ENCODE peak calls at places on chromosomes 7 and 10, in five cellular contexts. One of them, this sample, is unnamed.

GRCh38 chr7:132029369-132030160 is 473.1 kb upstream of the PODXL start:
- DNase-seq in brain microvascular endothelial cell: no peak
- DNase-seq in WERI-Rb-1: no peak
- DNase-seq in mammary epithelial cell: peak; percentile 43
- DNase-seq in upper lobe of left lung: no peak
- DNase-seq in this sample: no peak

GRCh38 chr10:100878291-100878910 is 34.4 kb upstream of the SLF2 start:
- DNase-seq in brain microvascular endothelial cell: peak; percentile 71
- DNase-seq in WERI-Rb-1: peak; percentile 75
- DNase-seq in mammary epithelial cell: peak; percentile 46
- DNase-seq in upper lobe of left lung: no peak
- DNase-seq in this sample: peak; percentile 48

GRCh38 chr7:75993689-75994387 is 557 bp downstream of the TMEM120A start:
- DNase-seq in brain microvascular endothelial cell: peak; percentile 24
- DNase-seq in WERI-Rb-1: peak; percentile 51
- DNase-seq in mammary epithelial cell: peak; percentile 20
- DNase-seq in upper lobe of left lung: peak; percentile 90
- DNase-seq in this sample: no peak

GRCh38 chr10:62264702-62265436 is 3.8 kb downstream of the RTKN2 start:
- DNase-seq in brain microvascular endothelial cell: peak; percentile 86
- DNase-seq in WERI-Rb-1: no peak
- DNase-seq in mammary epithelial cell: peak; percentile 95
- DNase-seq in upper lobe of left lung: no peak
- DNase-seq in this sample: peak; percentile 95

GRCh38 chr7:86784765-86785164 is 141.1 kb downstream of the GRM3 start:
- DNase-seq in brain microvascular endothelial cell: no peak
- DNase-seq in WERI-Rb-1: no peak
- DNase-seq in mammary epithelial cell: no peak
- DNase-seq in upper lobe of left lung: no peak
- DNase-seq in this sample: no peak

GRCh38 chr10:10233256-10233655 is 784.4 kb upstream of the CELF2 start:
- DNase-seq in brain microvascular endothelial cell: no peak
- DNase-seq in WERI-Rb-1: no peak
- DNase-seq in mammary epithelial cell: no peak
- DNase-seq in upper lobe of left lung: no peak
- DNase-seq in this sample: no peak

GRCh38 chr10:45495438-45496152 is 121.6 kb downstream of the ALOX5 start:
- DNase-seq in brain microvascular endothelial cell: no peak
- DNase-seq in WERI-Rb-1: no peak
- DNase-seq in mammary epithelial cell: peak; percentile 32
- DNase-seq in upper lobe of left lung: no peak
- DNase-seq in this sample: no peak

GRCh38 chr7:69162931-69163330 is 435.3 kb upstream of the AUTS2 start:
- DNase-seq in brain microvascular endothelial cell: no peak
- DNase-seq in WERI-Rb-1: no peak
- DNase-seq in mammary epithelial cell: no peak
- DNase-seq in upper lobe of left lung: no peak
- DNase-seq in this sample: no peak

GRCh38 chr7:47180268-47180826 is 401.6 kb downstream of the TNS3 start:
- DNase-seq in brain microvascular endothelial cell: peak; percentile 72
- DNase-seq in WERI-Rb-1: peak; percentile 50
- DNase-seq in mammary epithelial cell: peak; percentile 29
- DNase-seq in upper lobe of left lung: no peak
- DNase-seq in this sample: peak; percentile 36

GRCh38 chr10:5461201-5461585 is 38.2 kb downstream of the CALML5 start:
- DNase-seq in brain microvascular endothelial cell: no peak
- DNase-seq in WERI-Rb-1: no peak
- DNase-seq in mammary epithelial cell: no peak
- DNase-seq in upper lobe of left lung: no peak
- DNase-seq in this sample: no peak

GRCh38 chr10:58963723-58964124 is 212.7 kb upstream of the PHYHIPL start:
- DNase-seq in brain microvascular endothelial cell: no peak
- DNase-seq in WERI-Rb-1: no peak
- DNase-seq in mammary epithelial cell: no peak
- DNase-seq in upper lobe of left lung: peak; percentile 2
- DNase-seq in this sample: no peak

GRCh38 chr10:74863508-74863907 is 37.1 kb downstream of the KAT6B start:
- DNase-seq in brain microvascular endothelial cell: no peak
- DNase-seq in WERI-Rb-1: no peak
- DNase-seq in mammary epithelial cell: peak; percentile 34
- DNase-seq in upper lobe of left lung: no peak
- DNase-seq in this sample: no peak

GRCh38 chr7:156064921-156065386 is 252.7 kb upstream of the SHH start:
- DNase-seq in brain microvascular endothelial cell: peak; percentile 16
- DNase-seq in WERI-Rb-1: no peak
- DNase-seq in mammary epithelial cell: peak; percentile 29
- DNase-seq in upper lobe of left lung: no peak
- DNase-seq in this sample: peak; percentile 48

GRCh38 chr10:103847346-103847745 is 8.0 kb downstream of the SH3PXD2A start:
- DNase-seq in brain microvascular endothelial cell: no peak
- DNase-seq in WERI-Rb-1: no peak
- DNase-seq in mammary epithelial cell: no peak
- DNase-seq in upper lobe of left lung: no peak
- DNase-seq in this sample: no peak

GRCh38 chr7:132575987-132576722 is at the start of gene PLXNA4:
- DNase-seq in brain microvascular endothelial cell: no peak
- DNase-seq in WERI-Rb-1: no peak
- DNase-seq in mammary epithelial cell: no peak
- DNase-seq in upper lobe of left lung: peak; percentile 82
- DNase-seq in this sample: no peak

GRCh38 chr7:77197135-77197534 is 2.5 kb downstream of the FGL2 start:
- DNase-seq in brain microvascular endothelial cell: no peak
- DNase-seq in WERI-Rb-1: no peak
- DNase-seq in mammary epithelial cell: no peak
- DNase-seq in upper lobe of left lung: no peak
- DNase-seq in this sample: no peak

GRCh38 chr10:122123186-122123585 is 134.2 kb downstream of the TACC2 start:
- DNase-seq in brain microvascular endothelial cell: no peak
- DNase-seq in WERI-Rb-1: no peak
- DNase-seq in mammary epithelial cell: no peak
- DNase-seq in upper lobe of left lung: no peak
- DNase-seq in this sample: no peak

GRCh38 chr7:102456327-102456726 is 8.3 kb downstream of the ALKBH4 start:
- DNase-seq in brain microvascular endothelial cell: no peak
- DNase-seq in WERI-Rb-1: no peak
- DNase-seq in mammary epithelial cell: no peak
- DNase-seq in upper lobe of left lung: no peak
- DNase-seq in this sample: no peak

GRCh38 chr7:106737202-106737562 is 76.2 kb upstream of the CCDC71L start:
- DNase-seq in brain microvascular endothelial cell: peak; percentile 20
- DNase-seq in WERI-Rb-1: no peak
- DNase-seq in mammary epithelial cell: peak; percentile 43
- DNase-seq in upper lobe of left lung: no peak
- DNase-seq in this sample: no peak

GRCh38 chr7:92427193-92427592 is 20.1 kb upstream of the GATAD1 start:
- DNase-seq in brain microvascular endothelial cell: no peak
- DNase-seq in WERI-Rb-1: no peak
- DNase-seq in mammary epithelial cell: no peak
- DNase-seq in upper lobe of left lung: no peak
- DNase-seq in this sample: no peak

GRCh38 chr10:22911889-22912762 is 15.7 kb upstream of the ARMC3 start:
- DNase-seq in brain microvascular endothelial cell: peak; percentile 17
- DNase-seq in WERI-Rb-1: no peak
- DNase-seq in mammary epithelial cell: no peak
- DNase-seq in upper lobe of left lung: no peak
- DNase-seq in this sample: no peak

GRCh38 chr7:55093674-55094073 is 74.9 kb downstream of the EGFR start:
- DNase-seq in brain microvascular endothelial cell: no peak
- DNase-seq in WERI-Rb-1: no peak
- DNase-seq in mammary epithelial cell: no peak
- DNase-seq in upper lobe of left lung: no peak
- DNase-seq in this sample: no peak

GRCh38 chr10:49397036-49397999 is 1.4 kb upstream of the DRGX start:
- DNase-seq in brain microvascular endothelial cell: no peak
- DNase-seq in WERI-Rb-1: no peak
- DNase-seq in mammary epithelial cell: no peak
- DNase-seq in upper lobe of left lung: peak; percentile 70
- DNase-seq in this sample: no peak
- H3K4me3 ChIP-seq in brain microvascular endothelial cell: no peak overlapping the region
- H3K4me3 ChIP-seq in WERI-Rb-1: peak overlapping the region; percentile 41
- H3K4me3 ChIP-seq in mammary epithelial cell: no peak overlapping the region
- H3K4me3 ChIP-seq in upper lobe of left lung: no peak overlapping the region
- H3K4me3 ChIP-seq in this sample: no peak overlapping the region

DNA sequence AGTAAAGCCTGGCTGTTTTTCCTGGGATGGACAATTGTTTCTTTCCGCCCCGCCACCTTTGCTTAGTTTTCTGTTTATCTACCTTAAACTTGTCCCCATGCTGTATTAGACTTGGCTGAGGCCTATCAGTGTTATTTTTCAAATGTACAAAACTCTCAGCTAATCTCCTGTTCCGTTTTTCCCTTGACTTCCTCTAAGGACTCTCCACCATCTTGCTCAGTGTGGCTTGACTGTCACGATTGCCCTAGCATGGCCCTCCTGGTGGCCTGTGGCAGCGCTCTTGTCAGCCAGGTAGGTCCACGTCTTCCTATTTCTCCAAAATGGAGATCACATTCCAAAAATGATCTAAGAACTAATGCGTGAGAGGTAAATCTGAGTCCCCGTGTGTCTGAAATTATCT is 36.7 kb downstream of the BAIAP2L1 start:
- DNase-seq in brain microvascular endothelial cell: no peak
- DNase-seq in WERI-Rb-1: no peak
- DNase-seq in mammary epithelial cell: no peak
- DNase-seq in upper lobe of left lung: no peak
- DNase-seq in this sample: no peak
- H3K4me3 ChIP-seq in brain microvascular endothelial cell: no peak overlapping the region
- H3K4me3 ChIP-seq in WERI-Rb-1: no peak overlapping the region
- H3K4me3 ChIP-seq in mammary epithelial cell: no peak overlapping the region
- H3K4me3 ChIP-seq in upper lobe of left lung: no peak overlapping the region
- H3K4me3 ChIP-seq in this sample: no peak overlapping the region

DNA sequence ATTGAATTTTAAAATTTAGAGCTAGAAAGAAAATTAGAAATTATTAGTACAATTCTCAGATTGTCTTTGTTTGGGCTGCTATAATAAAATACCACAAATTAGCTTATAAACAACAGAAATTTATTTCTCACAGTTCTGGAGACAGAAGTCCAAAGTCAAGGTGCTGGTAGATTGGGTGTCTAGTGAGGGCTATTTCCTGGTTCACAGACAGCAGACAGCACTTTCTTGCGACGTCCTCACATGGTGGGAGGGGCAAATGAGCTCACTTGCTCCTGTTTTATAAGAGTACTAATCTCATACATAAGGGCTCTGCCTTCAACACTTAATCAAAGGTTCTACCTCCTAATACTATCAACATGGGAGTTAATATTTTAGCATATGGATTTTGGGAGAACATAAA is 134.1 kb downstream of the MDFIC start:
- DNase-seq in brain microvascular endothelial cell: no peak
- DNase-seq in WERI-Rb-1: no peak
- DNase-seq in mammary epithelial cell: no peak
- DNase-seq in upper lobe of left lung: no peak
- DNase-seq in this sample: no peak
- H3K4me3 ChIP-seq in brain microvascular endothelial cell: no peak overlapping the region
- H3K4me3 ChIP-seq in WERI-Rb-1: no peak overlapping the region
- H3K4me3 ChIP-seq in mammary epithelial cell: no peak overlapping the region
- H3K4me3 ChIP-seq in upper lobe of left lung: no peak overlapping the region
- H3K4me3 ChIP-seq in this sample: no peak overlapping the region

GRCh38 chr7:152411389-152411788 is 24.4 kb downstream of the KMT2C start:
- DNase-seq in brain microvascular endothelial cell: no peak
- DNase-seq in WERI-Rb-1: no peak
- DNase-seq in mammary epithelial cell: no peak
- DNase-seq in upper lobe of left lung: no peak
- DNase-seq in this sample: no peak
- H3K4me3 ChIP-seq in brain microvascular endothelial cell: no peak overlapping the region
- H3K4me3 ChIP-seq in WERI-Rb-1: no peak overlapping the region
- H3K4me3 ChIP-seq in mammary epithelial cell: peak overlapping the region; percentile 23
- H3K4me3 ChIP-seq in upper lobe of left lung: no peak overlapping the region
- H3K4me3 ChIP-seq in this sample: no peak overlapping the region

GRCh38 chr10:123560301-123561144 is 105.6 kb upstream of the GPR26 start:
- DNase-seq in brain microvascular endothelial cell: no peak
- DNase-seq in WERI-Rb-1: no peak
- DNase-seq in mammary epithelial cell: no peak
- DNase-seq in upper lobe of left lung: no peak
- DNase-seq in this sample: no peak
- H3K4me3 ChIP-seq in brain microvascular endothelial cell: no peak overlapping the region
- H3K4me3 ChIP-seq in WERI-Rb-1: no peak overlapping the region
- H3K4me3 ChIP-seq in mammary epithelial cell: no peak overlapping the region
- H3K4me3 ChIP-seq in upper lobe of left lung: no peak overlapping the region
- H3K4me3 ChIP-seq in this sample: no peak overlapping the region

GRCh38 chr10:8072211-8072610 is 17.7 kb downstream of the GATA3 start:
- DNase-seq in brain microvascular endothelial cell: no peak
- DNase-seq in WERI-Rb-1: no peak
- DNase-seq in mammary epithelial cell: no peak
- DNase-seq in upper lobe of left lung: no peak
- DNase-seq in this sample: no peak

GRCh38 chr10:8071666-8072065 is 17.2 kb downstream of the GATA3 start:
- DNase-seq in brain microvascular endothelial cell: no peak
- DNase-seq in WERI-Rb-1: no peak
- DNase-seq in mammary epithelial cell: no peak
- DNase-seq in upper lobe of left lung: no peak
- DNase-seq in this sample: no peak

GRCh38 chr10:8070440-8070839 is 16.0 kb downstream of the GATA3 start:
- DNase-seq in brain microvascular endothelial cell: no peak
- DNase-seq in WERI-Rb-1: no peak
- DNase-seq in mammary epithelial cell: peak; percentile 77
- DNase-seq in upper lobe of left lung: no peak
- DNase-seq in this sample: no peak

GRCh38 chr10:8069627-8070026 is 15.1 kb downstream of the GATA3 start:
- DNase-seq in brain microvascular endothelial cell: no peak
- DNase-seq in WERI-Rb-1: no peak
- DNase-seq in mammary epithelial cell: no peak
- DNase-seq in upper lobe of left lung: no peak
- DNase-seq in this sample: no peak

GRCh38 chr10:8071006-8071405 is 16.5 kb downstream of the GATA3 start:
- DNase-seq in brain microvascular endothelial cell: no peak
- DNase-seq in WERI-Rb-1: no peak
- DNase-seq in mammary epithelial cell: peak; percentile 74
- DNase-seq in upper lobe of left lung: no peak
- DNase-seq in this sample: no peak
- H3K4me3 ChIP-seq in brain microvascular endothelial cell: no peak overlapping the region
- H3K4me3 ChIP-seq in WERI-Rb-1: no peak overlapping the region
- H3K4me3 ChIP-seq in mammary epithelial cell: no peak overlapping the region
- H3K4me3 ChIP-seq in upper lobe of left lung: no peak overlapping the region
- H3K4me3 ChIP-seq in this sample: no peak overlapping the region